ENCODE peak calls at places on chromosome 15, in seven cellular contexts. One of them, this sample, is unnamed.

GRCh38 chr15:100981086-100981485 is 61.9 kb downstream of the LRRK1 start:
- DNase-seq in CD8-positive, alpha-beta T cell: no peak
- DNase-seq in endothelial cell: no peak
- DNase-seq in RPMI7951: no peak
- DNase-seq in colonic mucosa: no peak
- DNase-seq in AG09309: no peak
- DNase-seq in progenitor cell of endocrine pancreas: no peak
- DNase-seq in this sample: no peak

GRCh38 chr15:74383695-74384565 is 16.5 kb upstream of the CYP11A1 start:
- DNase-seq in RPMI7951: no peak
- DNase-seq in progenitor cell of endocrine pancreas: no peak
- DNase-seq in colonic mucosa: no peak
- DNase-seq in endothelial cell: no peak
- DNase-seq in AG09309: no peak
- DNase-seq in CD8-positive, alpha-beta T cell: no peak
- DNase-seq in this sample: no peak

GRCh38 chr15:73838795-73839565 is 34.4 kb upstream of the TBC1D21 start:
- DNase-seq in endothelial cell: no peak
- DNase-seq in RPMI7951: peak; percentile 62
- DNase-seq in CD8-positive, alpha-beta T cell: no peak
- DNase-seq in progenitor cell of endocrine pancreas: no peak
- DNase-seq in AG09309: no peak
- DNase-seq in colonic mucosa: no peak
- DNase-seq in this sample: no peak

GRCh38 chr15:83943849-83944404 is 290.0 kb downstream of the ADAMTSL3 start:
- DNase-seq in colonic mucosa: no peak
- DNase-seq in progenitor cell of endocrine pancreas: no peak
- DNase-seq in AG09309: no peak
- DNase-seq in CD8-positive, alpha-beta T cell: no peak
- DNase-seq in endothelial cell: no peak
- DNase-seq in RPMI7951: no peak
- DNase-seq in this sample: no peak

GRCh38 chr15:60115579-60116415 is 111.7 kb downstream of the FOXB1 start:
- DNase-seq in AG09309: peak; percentile 33
- DNase-seq in progenitor cell of endocrine pancreas: no peak
- DNase-seq in colonic mucosa: no peak
- DNase-seq in CD8-positive, alpha-beta T cell: no peak
- DNase-seq in RPMI7951: peak; percentile 29
- DNase-seq in endothelial cell: no peak
- DNase-seq in this sample: no peak

GRCh38 chr15:86336051-86336788 is 256.5 kb downstream of the AGBL1 start:
- DNase-seq in progenitor cell of endocrine pancreas: no peak
- DNase-seq in AG09309: no peak
- DNase-seq in colonic mucosa: no peak
- DNase-seq in CD8-positive, alpha-beta T cell: no peak
- DNase-seq in endothelial cell: no peak
- DNase-seq in RPMI7951: peak; percentile 95
- DNase-seq in this sample: no peak

GRCh38 chr15:76252249-76252648 is 59.0 kb downstream of the ETFA start:
- DNase-seq in RPMI7951: no peak
- DNase-seq in AG09309: no peak
- DNase-seq in endothelial cell: no peak
- DNase-seq in CD8-positive, alpha-beta T cell: no peak
- DNase-seq in colonic mucosa: no peak
- DNase-seq in progenitor cell of endocrine pancreas: no peak
- DNase-seq in this sample: no peak

GRCh38 chr15:98896802-98897732 is 110.5 kb downstream of the PGPEP1L start:
- DNase-seq in colonic mucosa: no peak
- DNase-seq in endothelial cell: no peak
- DNase-seq in AG09309: peak; percentile 100
- DNase-seq in CD8-positive, alpha-beta T cell: no peak
- DNase-seq in progenitor cell of endocrine pancreas: no peak
- DNase-seq in RPMI7951: peak; percentile 99
- DNase-seq in this sample: peak; percentile 85

GRCh38 chr15:90231028-90232017 is 2.4 kb downstream of the CIB1 start:
- DNase-seq in RPMI7951: no peak
- DNase-seq in progenitor cell of endocrine pancreas: no peak
- DNase-seq in endothelial cell: no peak
- DNase-seq in AG09309: no peak
- DNase-seq in colonic mucosa: no peak
- DNase-seq in CD8-positive, alpha-beta T cell: peak; percentile 72
- DNase-seq in this sample: no peak

GRCh38 chr15:51322622-51323296 is 15.6 kb downstream of the CYP19A1 start:
- DNase-seq in colonic mucosa: no peak
- DNase-seq in endothelial cell: no peak
- DNase-seq in CD8-positive, alpha-beta T cell: no peak
- DNase-seq in progenitor cell of endocrine pancreas: no peak
- DNase-seq in AG09309: no peak
- DNase-seq in RPMI7951: no peak
- DNase-seq in this sample: no peak

GRCh38 chr15:70763120-70763949 is at the start of gene UACA:
- DNase-seq in RPMI7951: peak; percentile 97
- DNase-seq in CD8-positive, alpha-beta T cell: peak; percentile 37
- DNase-seq in endothelial cell: peak; percentile 98
- DNase-seq in AG09309: peak; percentile 87
- DNase-seq in progenitor cell of endocrine pancreas: peak; percentile 99
- DNase-seq in colonic mucosa: peak; percentile 99
- DNase-seq in this sample: peak; percentile 91

GRCh38 chr15:68558318-68559305 is 20.2 kb upstream of the CORO2B start:
- DNase-seq in AG09309: no peak
- DNase-seq in endothelial cell: no peak
- DNase-seq in CD8-positive, alpha-beta T cell: no peak
- DNase-seq in RPMI7951: no peak
- DNase-seq in progenitor cell of endocrine pancreas: no peak
- DNase-seq in colonic mucosa: no peak
- DNase-seq in this sample: no peak

GRCh38 chr15:81327526-81327925 is 3.6 kb upstream of the STARD5 start:
- DNase-seq in AG09309: peak; percentile 78
- DNase-seq in progenitor cell of endocrine pancreas: no peak
- DNase-seq in CD8-positive, alpha-beta T cell: no peak
- DNase-seq in endothelial cell: no peak
- DNase-seq in colonic mucosa: no peak
- DNase-seq in RPMI7951: peak; percentile 75
- DNase-seq in this sample: no peak

GRCh38 chr15:101028772-101029438 is 109.7 kb downstream of the LRRK1 start:
- DNase-seq in endothelial cell: no peak
- DNase-seq in CD8-positive, alpha-beta T cell: no peak
- DNase-seq in RPMI7951: no peak
- DNase-seq in colonic mucosa: peak; percentile 7
- DNase-seq in AG09309: no peak
- DNase-seq in progenitor cell of endocrine pancreas: no peak
- DNase-seq in this sample: no peak

GRCh38 chr15:66705277-66705927 is 3.4 kb downstream of the SMAD6 start:
- DNase-seq in colonic mucosa: no peak
- DNase-seq in endothelial cell: no peak
- DNase-seq in CD8-positive, alpha-beta T cell: no peak
- DNase-seq in progenitor cell of endocrine pancreas: no peak
- DNase-seq in AG09309: no peak
- DNase-seq in RPMI7951: no peak
- DNase-seq in this sample: no peak

GRCh38 chr15:33111051-33111451 is 83.5 kb downstream of the FMN1 start:
- DNase-seq in RPMI7951: peak; percentile 13
- DNase-seq in CD8-positive, alpha-beta T cell: no peak
- DNase-seq in colonic mucosa: no peak
- DNase-seq in AG09309: no peak
- DNase-seq in progenitor cell of endocrine pancreas: no peak
- DNase-seq in endothelial cell: no peak
- DNase-seq in this sample: no peak

GRCh38 chr15:63727542-63727941 is 106.2 kb downstream of the HERC1 start:
- DNase-seq in colonic mucosa: no peak
- DNase-seq in endothelial cell: no peak
- DNase-seq in progenitor cell of endocrine pancreas: no peak
- DNase-seq in CD8-positive, alpha-beta T cell: no peak
- DNase-seq in RPMI7951: no peak
- DNase-seq in AG09309: no peak
- DNase-seq in this sample: no peak

GRCh38 chr15:99957642-99958013 is 224.4 kb upstream of the LYSMD4 start:
- DNase-seq in AG09309: no peak
- DNase-seq in endothelial cell: no peak
- DNase-seq in progenitor cell of endocrine pancreas: no peak
- DNase-seq in colonic mucosa: no peak
- DNase-seq in RPMI7951: no peak
- DNase-seq in CD8-positive, alpha-beta T cell: no peak
- DNase-seq in this sample: no peak

GRCh38 chr15:99403597-99403996 is 152.3 kb downstream of the LRRC28 start:
- DNase-seq in endothelial cell: no peak
- DNase-seq in CD8-positive, alpha-beta T cell: no peak
- DNase-seq in RPMI7951: peak; percentile 23
- DNase-seq in colonic mucosa: no peak
- DNase-seq in AG09309: no peak
- DNase-seq in progenitor cell of endocrine pancreas: no peak
- DNase-seq in this sample: no peak

GRCh38 chr15:71048913-71049675 is 66.2 kb upstream of the THSD4 start:
- DNase-seq in CD8-positive, alpha-beta T cell: no peak
- DNase-seq in AG09309: peak; percentile 77
- DNase-seq in endothelial cell: no peak
- DNase-seq in colonic mucosa: no peak
- DNase-seq in progenitor cell of endocrine pancreas: no peak
- DNase-seq in RPMI7951: peak; percentile 50
- DNase-seq in this sample: no peak

GRCh38 chr15:68749365-68750141 is 71.1 kb downstream of the ANP32A start:
- DNase-seq in CD8-positive, alpha-beta T cell: no peak
- DNase-seq in endothelial cell: no peak
- DNase-seq in RPMI7951: peak; percentile 67
- DNase-seq in colonic mucosa: no peak
- DNase-seq in progenitor cell of endocrine pancreas: no peak
- DNase-seq in AG09309: peak; percentile 40
- DNase-seq in this sample: no peak

GRCh38 chr15:36234743-36235142 is 344.7 kb upstream of the CDIN1 start:
- DNase-seq in progenitor cell of endocrine pancreas: no peak
- DNase-seq in colonic mucosa: no peak
- DNase-seq in CD8-positive, alpha-beta T cell: no peak
- DNase-seq in endothelial cell: no peak
- DNase-seq in RPMI7951: no peak
- DNase-seq in AG09309: no peak
- DNase-seq in this sample: no peak

GRCh38 chr15:61401903-61402698 is 173.0 kb upstream of the RORA start:
- DNase-seq in CD8-positive, alpha-beta T cell: no peak
- DNase-seq in RPMI7951: no peak
- DNase-seq in endothelial cell: no peak
- DNase-seq in AG09309: no peak
- DNase-seq in colonic mucosa: no peak
- DNase-seq in progenitor cell of endocrine pancreas: no peak
- DNase-seq in this sample: no peak

GRCh38 chr15:37056168-37056893 is 44.0 kb downstream of the MEIS2 start:
- DNase-seq in endothelial cell: no peak
- DNase-seq in colonic mucosa: no peak
- DNase-seq in CD8-positive, alpha-beta T cell: no peak
- DNase-seq in progenitor cell of endocrine pancreas: no peak
- DNase-seq in RPMI7951: no peak
- DNase-seq in AG09309: no peak
- DNase-seq in this sample: no peak

GRCh38 chr15:23566070-23567050 is 886 bp downstream of the MKRN3 start:
- DNase-seq in colonic mucosa: no peak
- DNase-seq in progenitor cell of endocrine pancreas: no peak
- DNase-seq in AG09309: no peak
- DNase-seq in CD8-positive, alpha-beta T cell: peak; percentile 35
- DNase-seq in endothelial cell: no peak
- DNase-seq in RPMI7951: peak; percentile 26
- DNase-seq in this sample: peak; percentile 60

GRCh38 chr15:25172691-25173090 is 217.9 kb downstream of the SNRPN start:
- DNase-seq in progenitor cell of endocrine pancreas: no peak
- DNase-seq in AG09309: no peak
- DNase-seq in endothelial cell: no peak
- DNase-seq in colonic mucosa: no peak
- DNase-seq in RPMI7951: no peak
- DNase-seq in CD8-positive, alpha-beta T cell: no peak
- DNase-seq in this sample: no peak